ENCODE peak calls at places on chromosome 5, in ten cellular contexts. V is A549, K is SK-N-SH, J is stomach, H is pancreas, G is ascending aorta, U is sigmoid colon, F is HCT116, R is thoracic aorta, O is heart left ventricle. X is an unnamed sample. For H3K4me1, the result is how much of the 10 kb centered on the place peaks cover.

GRCh38 chr5:173753307-173754168 is 134.6 kb upstream of the CPEB4 start:
- DNase-seq in V (no peak), K (peak), F (no peak), H (no peak), J (no peak), G (no peak), R (no peak), U (no peak), O (peak), X (no peak)

GRCh38 chr5:16916262-16916878 is 19.7 kb downstream of the MYO10 start:
- DNase-seq in V (peak), H (no peak), K (no peak), G (no peak), J (no peak), R (no peak), U (no peak), O (no peak), F (peak), X (peak)

GRCh38 chr5:171629221-171630005 is 156.2 kb upstream of the SMIM23 start:
- DNase-seq in O (no peak), G (peak), U (peak), K (no peak), R (no peak), V (peak), F (peak), H (no peak), J (no peak), X (no peak)

GRCh38 chr5:54761213-54761701 is 224.1 kb downstream of the ESM1 start:
- DNase-seq in K (no peak), U (peak), G (peak), J (no peak), V (peak), F (no peak), H (no peak), R (no peak), O (peak), X (no peak)

GRCh38 chr5:141841781-141842180 is 36.4 kb downstream of the PCDH1 start:
- DNase-seq in H (peak), U (no peak), F (no peak), J (peak), R (no peak), O (no peak), V (no peak), G (no peak), K (no peak), X (no peak)

GRCh38 chr5:131142970-131143617 is 22.0 kb downstream of the HINT1 start:
- DNase-seq in G (no peak), H (no peak), O (no peak), U (no peak), F (no peak), R (no peak), J (no peak), K (no peak), V (no peak), X (no peak)

GRCh38 chr5:148641735-148642134 is 12.6 kb downstream of the HTR4 start:
- DNase-seq in F (no peak), V (no peak), J (no peak), O (no peak), K (no peak), G (no peak), U (no peak), R (no peak), H (no peak), X (no peak)

GRCh38 chr5:53820119-53820801 is 259.8 kb downstream of the NDUFS4 start:
- DNase-seq in O (no peak), K (no peak), U (no peak), R (no peak), H (no peak), V (no peak), F (no peak), G (no peak), J (no peak), X (no peak)

GRCh38 chr5:151128817-151129216 is 28.8 kb downstream of the ANXA6 start:
- DNase-seq in H (no peak), G (no peak), O (no peak), U (no peak), J (no peak), K (no peak), F (no peak), R (no peak), V (no peak), X (no peak)

GRCh38 chr5:2901511-2901910 is 150.0 kb upstream of the IRX2 start:
- DNase-seq in J (no peak), R (no peak), G (no peak), K (no peak), H (no peak), V (no peak), O (no peak), U (no peak), F (no peak), X (no peak)

GRCh38 chr5:69432412-69433206 is 17.7 kb downstream of the MARVELD2 start:
- DNase-seq in J (no peak), F (no peak), G (no peak), V (no peak), K (no peak), U (no peak), H (no peak), R (no peak), O (no peak), X (no peak)

GRCh38 chr5:77168187-77168883 is 42.1 kb upstream of the PDE8B start:
- DNase-seq in O (peak), K (no peak), J (peak), F (no peak), G (peak), U (peak), H (peak), R (no peak), V (peak), X (no peak)

GRCh38 chr5:53246042-53246836 is 136.7 kb upstream of the MOCS2 start:
- DNase-seq in G (no peak), J (no peak), R (no peak), K (no peak), V (no peak), U (no peak), F (no peak), O (no peak), H (no peak), X (peak)

GRCh38 chr5:69331528-69332445 is 814 bp downstream of the CCDC125 start:
- DNase-seq in R (no peak), O (no peak), K (no peak), U (no peak), G (no peak), J (peak), H (no peak), V (no peak), F (no peak), X (peak)

GRCh38 chr5:37116359-37116758 is 132.8 kb downstream of the CPLANE1 start:
- DNase-seq in H (no peak), V (no peak), U (no peak), R (no peak), O (no peak), J (no peak), G (no peak), F (no peak), K (no peak), X (no peak)

GRCh38 chr5:11724947-11725346 is 179.3 kb downstream of the CTNND2 start:
- DNase-seq in G (no peak), U (no peak), J (no peak), V (no peak), H (no peak), K (no peak), F (no peak), R (no peak), O (no peak), X (no peak)

GRCh38 chr5:122493091-122493775 is 181.2 kb downstream of the SNCAIP start:
- DNase-seq in O (peak), F (no peak), J (peak), V (no peak), K (peak), R (peak), G (peak), U (no peak), H (peak), X (no peak)

GRCh38 chr5:168557389-168557788 is 21.8 kb downstream of the PANK3 start:
- DNase-seq in H (no peak), R (no peak), J (no peak), F (no peak), K (no peak), V (no peak), O (no peak), G (no peak), U (no peak), X (no peak)

GRCh38 chr5:150632305-150633160 is 7.9 kb upstream of the SYNPO start:
- DNase-seq in U (no peak), R (no peak), V (peak), K (no peak), F (no peak), G (no peak), H (no peak), J (no peak), O (peak), X (no peak)

GRCh38 chr5:19902316-19902934 is 85.6 kb downstream of the CDH18 start:
- DNase-seq in F (no peak), K (no peak), V (no peak), U (no peak), J (no peak), G (no peak), H (no peak), O (no peak), R (no peak), X (peak)

GRCh38 chr5:144697847-144698262 is 527.2 kb downstream of the KCTD16 start:
- DNase-seq in V (peak), J (no peak), K (no peak), H (no peak), R (no peak), O (no peak), F (no peak), G (no peak), U (no peak), X (peak)

GRCh38 chr5:59418766-59419165 is 474.8 kb downstream of the PDE4D start:
- DNase-seq in H (no peak), V (no peak), J (no peak), O (no peak), F (no peak), K (no peak), G (no peak), R (no peak), U (no peak), X (no peak)

GRCh38 chr5:83919071-83920041 is 198.7 kb upstream of the HAPLN1 start:
- DNase-seq in R (no peak), G (no peak), O (no peak), F (no peak), H (no peak), V (no peak), J (no peak), U (no peak), K (no peak), X (no peak)

GRCh38 chr5:164518049-164518740 is 1012.8 kb downstream of the MAT2B start:
- DNase-seq in G (no peak), U (no peak), F (no peak), R (no peak), J (no peak), V (no peak), H (no peak), O (no peak), K (peak), X (no peak)

DNA sequence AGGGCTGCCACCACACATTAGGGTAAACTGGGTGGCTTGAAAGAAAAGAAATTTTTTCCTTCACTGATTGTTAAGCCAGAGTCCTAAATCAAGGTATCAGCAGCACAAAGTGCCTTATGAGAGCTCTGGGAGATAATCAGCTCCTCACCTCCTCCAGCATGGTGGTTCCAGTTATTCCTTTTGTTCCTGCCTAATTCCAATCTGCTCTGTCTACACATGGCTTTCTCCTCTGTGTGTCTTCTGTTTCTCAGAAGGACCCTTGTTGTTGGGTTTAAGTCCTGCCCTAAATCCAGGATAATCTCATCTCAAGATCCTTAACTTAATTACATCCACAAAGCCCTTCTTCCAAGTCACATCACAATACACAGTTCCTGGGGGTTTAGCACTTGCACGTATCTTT is 1352.0 kb upstream of the CDH9 start:
- DNase-seq in G (no peak), K (no peak), O (no peak), U (no peak), R (no peak), J (no peak), H (no peak), V (no peak), F (no peak), X (no peak)
- H3K4me1 ChIP-seq in G (under half), K (under half), O (under half), U (under half), R (under half), J (under half), H (under half), V (under half), F (under half), X (under half)

DNA sequence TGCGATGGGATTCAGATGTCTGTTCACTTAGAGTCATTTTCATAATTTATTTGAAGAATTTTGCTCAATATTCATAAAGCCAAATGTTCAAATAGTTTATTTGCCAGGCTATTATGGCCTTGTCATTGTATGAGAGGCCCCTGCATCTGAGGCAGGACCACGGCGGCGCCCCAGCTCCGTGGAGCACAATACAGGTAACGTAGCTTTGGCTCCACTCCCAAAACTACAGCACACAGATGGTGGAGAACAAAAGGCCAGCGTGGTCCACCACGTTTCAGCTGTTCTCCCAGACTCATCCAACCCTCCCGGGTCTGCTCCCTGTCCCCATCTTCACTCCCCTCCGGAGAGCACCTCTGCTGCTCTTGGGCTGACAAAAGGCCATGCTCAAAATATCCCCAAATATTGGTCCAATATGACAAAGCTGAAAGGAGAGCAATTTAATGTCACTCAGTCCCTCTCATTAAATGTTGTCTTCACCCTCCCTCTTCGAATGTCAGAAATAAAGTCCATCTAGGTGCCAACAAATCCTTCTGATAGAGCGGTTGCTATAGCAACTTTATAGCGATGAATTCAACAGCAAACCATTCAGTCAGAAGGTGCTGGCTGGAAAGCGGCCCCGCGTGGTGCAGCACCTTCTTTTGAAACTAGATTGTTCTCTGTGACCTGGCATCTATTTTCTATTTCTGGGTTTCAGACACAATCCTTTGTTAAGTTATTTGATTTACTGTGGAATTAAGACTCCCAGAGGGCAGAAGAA is 504.3 kb downstream of the ARHGEF28 start:
- DNase-seq in F (no peak), H (no peak), J (no peak), V (no peak), U (no peak), R (no peak), O (no peak), G (no peak), K (no peak), X (no peak)
- TF ChIP-seq CTCF in F (no peak), H (no peak), J (no peak), V (no peak), U (no peak), R (no peak), O (no peak), G (no peak), K (no peak), X (no peak)

DNA sequence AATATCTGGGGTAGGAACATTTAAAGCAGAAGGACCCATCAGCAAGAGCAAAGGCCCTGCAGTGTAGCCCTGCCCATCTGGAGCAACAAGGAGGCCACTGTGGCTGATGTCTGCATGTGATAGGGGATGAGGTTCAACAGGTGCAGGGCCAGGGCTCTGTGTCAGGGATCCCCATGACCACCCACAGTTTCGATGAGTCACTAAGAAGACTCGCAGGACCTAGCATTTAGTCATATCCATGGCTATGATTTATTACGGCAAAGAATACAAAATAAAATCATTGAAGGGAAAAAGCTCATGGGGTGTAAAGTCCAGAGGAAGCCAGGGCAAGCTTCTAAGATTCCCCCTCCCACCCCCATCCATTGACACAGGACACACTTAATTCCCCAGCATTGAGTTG is 188.6 kb downstream of the ADGRV1 start:
- DNase-seq in O (no peak), J (no peak), H (no peak), F (peak), K (no peak), G (no peak), U (no peak), V (no peak), R (no peak), X (no peak)
- H3K27ac ChIP-seq in O (no peak), J (no peak), H (no peak), F (no peak), K (no peak), G (no peak), U (no peak), V (no peak), R (no peak), X (no peak)

DNA sequence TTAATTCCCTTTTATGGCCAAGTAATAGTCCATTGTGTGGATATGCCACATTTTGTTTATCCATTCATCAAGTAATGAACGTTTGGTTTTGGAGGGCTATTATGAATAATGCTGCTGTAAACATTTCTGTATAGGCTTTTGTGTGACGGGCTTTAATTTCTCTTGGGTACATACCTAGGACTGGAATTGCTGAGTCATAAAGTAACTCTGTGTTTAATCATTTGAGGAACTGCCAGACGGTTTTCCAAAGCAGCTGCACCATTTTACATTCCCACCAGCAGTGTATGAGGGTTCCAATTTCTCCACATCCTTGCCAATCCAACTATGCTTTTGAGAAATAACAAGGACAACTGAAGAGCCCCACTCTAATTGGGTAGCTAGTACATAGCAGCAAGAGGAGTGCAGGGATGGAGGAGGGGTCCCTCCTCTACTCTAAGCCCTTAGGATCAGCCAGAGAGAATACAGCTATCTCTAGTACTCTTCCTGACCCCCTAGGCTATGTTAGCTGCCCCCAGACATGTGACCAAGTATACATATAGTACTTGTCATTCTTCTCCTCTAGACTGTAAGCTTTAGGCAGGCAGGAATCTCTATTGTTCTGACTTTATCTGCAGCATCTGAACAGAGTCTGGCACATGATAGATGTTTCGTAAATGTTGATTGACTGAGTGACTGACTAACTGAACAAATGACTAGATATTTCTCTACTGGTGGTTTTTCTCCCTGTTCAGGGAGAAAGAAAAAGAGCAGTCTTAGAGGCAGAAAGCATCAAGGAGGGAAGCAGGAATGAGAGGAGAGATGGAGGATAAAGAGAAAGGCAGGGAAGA is 22.1 kb upstream of the MATR3 start:
- DNase-seq in H (no peak), G (no peak), F (no peak), J (no peak), O (no peak), K (no peak), V (peak), U (no peak), R (no peak), X (no peak)
- H3K4me1 ChIP-seq in H (under half), G (under half), F (under half), J (under half), O (under half), K (under half), V (under half), U (under half), R (under half), X (under half)

GRCh38 chr5:120012441-120012840 is 383.1 kb downstream of the FAM170A start:
- DNase-seq in H (no peak), J (no peak), G (no peak), U (no peak), V (no peak), O (no peak), R (no peak), F (no peak), K (no peak), X (no peak)
- TF ChIP-seq CTCF in H (no peak), J (no peak), G (no peak), U (no peak), V (no peak), O (no peak), R (no peak), F (no peak), K (no peak), X (no peak)

X was measured in foreskin keratinocyte.